ENCODE peak calls at places on chromosomes 1 and 21, in nine cellular contexts. One of them, this sample, is unnamed. For H3K36me3, the result is how much of the 10 kb centered on the place peaks cover.

GRCh38 chr1:100627018-100627716 is 89.2 kb downstream of the GPR88 start:
- DNase-seq in cardiac muscle cell: no peak
- DNase-seq in HCT116: no peak
- DNase-seq in right atrium auricular region: no peak
- DNase-seq in transverse colon: no peak
- DNase-seq in ovary: no peak
- DNase-seq in heart left ventricle: no peak
- DNase-seq in IMR-90: peak
- DNase-seq in uterus: no peak
- DNase-seq in this sample: no peak

GRCh38 chr1:226990133-226990716 is 50.1 kb downstream of the COQ8A start:
- DNase-seq in cardiac muscle cell: no peak
- DNase-seq in HCT116: no peak
- DNase-seq in right atrium auricular region: no peak
- DNase-seq in transverse colon: peak
- DNase-seq in ovary: no peak
- DNase-seq in heart left ventricle: no peak
- DNase-seq in IMR-90: no peak
- DNase-seq in uterus: no peak
- DNase-seq in this sample: no peak

GRCh38 chr1:55716610-55717009 is 501.4 kb upstream of the USP24 start:
- DNase-seq in cardiac muscle cell: no peak
- DNase-seq in HCT116: no peak
- DNase-seq in right atrium auricular region: no peak
- DNase-seq in transverse colon: no peak
- DNase-seq in ovary: no peak
- DNase-seq in heart left ventricle: no peak
- DNase-seq in IMR-90: peak
- DNase-seq in uterus: no peak
- DNase-seq in this sample: no peak

GRCh38 chr1:33060579-33061083 is 20.3 kb upstream of the AZIN2 start:
- DNase-seq in cardiac muscle cell: no peak
- DNase-seq in HCT116: no peak
- DNase-seq in right atrium auricular region: peak
- DNase-seq in transverse colon: no peak
- DNase-seq in ovary: no peak
- DNase-seq in heart left ventricle: peak
- DNase-seq in IMR-90: peak
- DNase-seq in uterus: no peak
- DNase-seq in this sample: no peak

GRCh38 chr1:225146478-225146877 is 217.0 kb downstream of the DNAH14 start:
- DNase-seq in cardiac muscle cell: no peak
- DNase-seq in HCT116: no peak
- DNase-seq in right atrium auricular region: no peak
- DNase-seq in transverse colon: no peak
- DNase-seq in ovary: no peak
- DNase-seq in heart left ventricle: no peak
- DNase-seq in IMR-90: no peak
- DNase-seq in uterus: no peak
- DNase-seq in this sample: no peak

GRCh38 chr1:32480003-32480402 is 15.1 kb downstream of the ZBTB8B start:
- DNase-seq in cardiac muscle cell: no peak
- DNase-seq in HCT116: no peak
- DNase-seq in right atrium auricular region: no peak
- DNase-seq in transverse colon: no peak
- DNase-seq in ovary: no peak
- DNase-seq in heart left ventricle: no peak
- DNase-seq in IMR-90: no peak
- DNase-seq in uterus: no peak
- DNase-seq in this sample: no peak

GRCh38 chr1:224411766-224412165 is 22.8 kb downstream of the WDR26 start:
- DNase-seq in cardiac muscle cell: no peak
- DNase-seq in HCT116: no peak
- DNase-seq in right atrium auricular region: no peak
- DNase-seq in transverse colon: no peak
- DNase-seq in ovary: no peak
- DNase-seq in heart left ventricle: no peak
- DNase-seq in IMR-90: peak
- DNase-seq in uterus: no peak
- DNase-seq in this sample: no peak

GRCh38 chr1:244802041-244802440 is 33.4 kb upstream of the COX20 start:
- DNase-seq in cardiac muscle cell: no peak
- DNase-seq in HCT116: no peak
- DNase-seq in right atrium auricular region: no peak
- DNase-seq in transverse colon: no peak
- DNase-seq in ovary: no peak
- DNase-seq in heart left ventricle: no peak
- DNase-seq in IMR-90: no peak
- DNase-seq in uterus: no peak
- DNase-seq in this sample: no peak

GRCh38 chr1:23202263-23202749 is 15.0 kb downstream of the HTR1D start:
- DNase-seq in cardiac muscle cell: no peak
- DNase-seq in HCT116: no peak
- DNase-seq in right atrium auricular region: no peak
- DNase-seq in transverse colon: no peak
- DNase-seq in ovary: no peak
- DNase-seq in heart left ventricle: no peak
- DNase-seq in IMR-90: peak
- DNase-seq in uterus: no peak
- DNase-seq in this sample: no peak

GRCh38 chr21:42063578-42064521 is 7.3 kb upstream of the UMODL1 start:
- DNase-seq in cardiac muscle cell: no peak
- DNase-seq in HCT116: no peak
- DNase-seq in right atrium auricular region: no peak
- DNase-seq in transverse colon: peak
- DNase-seq in ovary: no peak
- DNase-seq in heart left ventricle: peak
- DNase-seq in IMR-90: no peak
- DNase-seq in uterus: no peak
- DNase-seq in this sample: peak

GRCh38 chr1:109258481-109259466 is 9.4 kb downstream of the CELSR2 start:
- DNase-seq in cardiac muscle cell: no peak
- DNase-seq in HCT116: no peak
- DNase-seq in right atrium auricular region: no peak
- DNase-seq in transverse colon: no peak
- DNase-seq in ovary: no peak
- DNase-seq in heart left ventricle: no peak
- DNase-seq in IMR-90: no peak
- DNase-seq in uterus: no peak
- DNase-seq in this sample: no peak

GRCh38 chr1:169610858-169611257 is 19.1 kb downstream of the SELP start:
- DNase-seq in cardiac muscle cell: no peak
- DNase-seq in HCT116: no peak
- DNase-seq in right atrium auricular region: no peak
- DNase-seq in transverse colon: no peak
- DNase-seq in ovary: no peak
- DNase-seq in heart left ventricle: no peak
- DNase-seq in IMR-90: no peak
- DNase-seq in uterus: no peak
- DNase-seq in this sample: no peak

GRCh38 chr1:15104768-15105167 is 48.8 kb upstream of the TMEM51 start:
- DNase-seq in cardiac muscle cell: no peak
- DNase-seq in HCT116: no peak
- DNase-seq in right atrium auricular region: no peak
- DNase-seq in transverse colon: no peak
- DNase-seq in ovary: no peak
- DNase-seq in heart left ventricle: no peak
- DNase-seq in IMR-90: no peak
- DNase-seq in uterus: no peak
- DNase-seq in this sample: no peak

GRCh38 chr1:15571266-15571665 is 13.6 kb downstream of the AGMAT start:
- DNase-seq in cardiac muscle cell: no peak
- DNase-seq in HCT116: no peak
- DNase-seq in right atrium auricular region: no peak
- DNase-seq in transverse colon: no peak
- DNase-seq in ovary: no peak
- DNase-seq in heart left ventricle: no peak
- DNase-seq in IMR-90: no peak
- DNase-seq in uterus: no peak
- DNase-seq in this sample: no peak

GRCh38 chr21:35635261-35635660 is 425.1 kb downstream of the SETD4 start:
- DNase-seq in cardiac muscle cell: no peak
- DNase-seq in HCT116: no peak
- DNase-seq in right atrium auricular region: no peak
- DNase-seq in transverse colon: no peak
- DNase-seq in ovary: no peak
- DNase-seq in heart left ventricle: no peak
- DNase-seq in IMR-90: peak
- DNase-seq in uterus: no peak
- DNase-seq in this sample: no peak

GRCh38 chr1:81388435-81388834 is 412.3 kb upstream of the ADGRL2 start:
- DNase-seq in cardiac muscle cell: peak
- DNase-seq in HCT116: no peak
- DNase-seq in right atrium auricular region: no peak
- DNase-seq in transverse colon: no peak
- DNase-seq in ovary: no peak
- DNase-seq in heart left ventricle: no peak
- DNase-seq in IMR-90: no peak
- DNase-seq in uterus: no peak
- DNase-seq in this sample: no peak

GRCh38 chr1:33410091-33410701 is 20.7 kb downstream of the PHC2 start:
- DNase-seq in cardiac muscle cell: no peak
- DNase-seq in HCT116: no peak
- DNase-seq in right atrium auricular region: no peak
- DNase-seq in transverse colon: no peak
- DNase-seq in ovary: no peak
- DNase-seq in heart left ventricle: no peak
- DNase-seq in IMR-90: peak
- DNase-seq in uterus: no peak
- DNase-seq in this sample: no peak

GRCh38 chr1:162676087-162676486 is 43.8 kb downstream of the DDR2 start:
- DNase-seq in cardiac muscle cell: no peak
- DNase-seq in HCT116: no peak
- DNase-seq in right atrium auricular region: no peak
- DNase-seq in transverse colon: no peak
- DNase-seq in ovary: peak
- DNase-seq in heart left ventricle: no peak
- DNase-seq in IMR-90: peak
- DNase-seq in uterus: peak
- DNase-seq in this sample: peak

GRCh38 chr1:6634278-6635052 is 9.8 kb downstream of the THAP3 start:
- DNase-seq in cardiac muscle cell: peak
- DNase-seq in HCT116: no peak
- DNase-seq in right atrium auricular region: no peak
- DNase-seq in transverse colon: peak
- DNase-seq in ovary: peak
- DNase-seq in heart left ventricle: peak
- DNase-seq in IMR-90: peak
- DNase-seq in uterus: peak
- DNase-seq in this sample: peak

GRCh38 chr1:20443703-20444587 is 42.1 kb downstream of the CAMK2N1 start:
- DNase-seq in cardiac muscle cell: no peak
- DNase-seq in HCT116: no peak
- DNase-seq in right atrium auricular region: no peak
- DNase-seq in transverse colon: no peak
- DNase-seq in ovary: no peak
- DNase-seq in heart left ventricle: no peak
- DNase-seq in IMR-90: no peak
- DNase-seq in uterus: no peak
- DNase-seq in this sample: no peak
- H3K27ac ChIP-seq in cardiac muscle cell: no peak
- H3K27ac ChIP-seq in HCT116: no peak
- H3K27ac ChIP-seq in right atrium auricular region: no peak
- H3K27ac ChIP-seq in transverse colon: no peak
- H3K27ac ChIP-seq in ovary: no peak
- H3K27ac ChIP-seq in heart left ventricle: no peak
- H3K27ac ChIP-seq in IMR-90: no peak
- H3K27ac ChIP-seq in uterus: no peak
- H3K27ac ChIP-seq in this sample: no peak

GRCh38 chr1:7679873-7680790 is 91.0 kb upstream of the VAMP3 start:
- DNase-seq in cardiac muscle cell: peak
- DNase-seq in HCT116: no peak
- DNase-seq in right atrium auricular region: no peak
- DNase-seq in transverse colon: peak
- DNase-seq in ovary: peak
- DNase-seq in heart left ventricle: peak
- DNase-seq in IMR-90: peak
- DNase-seq in uterus: peak
- DNase-seq in this sample: peak
- H3K4me3 ChIP-seq in cardiac muscle cell: peak
- H3K4me3 ChIP-seq in HCT116: peak
- H3K4me3 ChIP-seq in right atrium auricular region: peak
- H3K4me3 ChIP-seq in transverse colon: peak
- H3K4me3 ChIP-seq in ovary: peak
- H3K4me3 ChIP-seq in heart left ventricle: peak
- H3K4me3 ChIP-seq in IMR-90: peak
- H3K4me3 ChIP-seq in uterus: peak
- H3K4me3 ChIP-seq in this sample: peak

GRCh38 chr1:228721407-228721806 is 13.9 kb upstream of the RHOU start:
- DNase-seq in cardiac muscle cell: no peak
- DNase-seq in HCT116: no peak
- DNase-seq in right atrium auricular region: no peak
- DNase-seq in transverse colon: peak
- DNase-seq in ovary: no peak
- DNase-seq in heart left ventricle: no peak
- DNase-seq in IMR-90: no peak
- DNase-seq in uterus: no peak
- DNase-seq in this sample: peak

GRCh38 chr1:228723921-228724320 is 11.4 kb upstream of the RHOU start:
- DNase-seq in cardiac muscle cell: no peak
- DNase-seq in HCT116: no peak
- DNase-seq in right atrium auricular region: no peak
- DNase-seq in transverse colon: no peak
- DNase-seq in ovary: no peak
- DNase-seq in heart left ventricle: no peak
- DNase-seq in IMR-90: no peak
- DNase-seq in uterus: no peak
- DNase-seq in this sample: no peak

GRCh38 chr1:228727682-228728171 is 7.6 kb upstream of the RHOU start:
- DNase-seq in cardiac muscle cell: no peak
- DNase-seq in HCT116: no peak
- DNase-seq in right atrium auricular region: no peak
- DNase-seq in transverse colon: no peak
- DNase-seq in ovary: no peak
- DNase-seq in heart left ventricle: no peak
- DNase-seq in IMR-90: no peak
- DNase-seq in uterus: peak
- DNase-seq in this sample: no peak

GRCh38 chr1:228723287-228723686 is 12.0 kb upstream of the RHOU start:
- DNase-seq in cardiac muscle cell: no peak
- DNase-seq in HCT116: no peak
- DNase-seq in right atrium auricular region: no peak
- DNase-seq in transverse colon: no peak
- DNase-seq in ovary: no peak
- DNase-seq in heart left ventricle: no peak
- DNase-seq in IMR-90: no peak
- DNase-seq in uterus: no peak
- DNase-seq in this sample: no peak

GRCh38 chr1:228725178-228725577 is 10.1 kb upstream of the RHOU start:
- DNase-seq in cardiac muscle cell: no peak
- DNase-seq in HCT116: no peak
- DNase-seq in right atrium auricular region: no peak
- DNase-seq in transverse colon: no peak
- DNase-seq in ovary: no peak
- DNase-seq in heart left ventricle: no peak
- DNase-seq in IMR-90: no peak
- DNase-seq in uterus: peak
- DNase-seq in this sample: no peak
- H3K36me3 ChIP-seq in cardiac muscle cell: under half
- H3K36me3 ChIP-seq in HCT116: under half
- H3K36me3 ChIP-seq in right atrium auricular region: under half
- H3K36me3 ChIP-seq in transverse colon: under half
- H3K36me3 ChIP-seq in ovary: under half
- H3K36me3 ChIP-seq in heart left ventricle: under half
- H3K36me3 ChIP-seq in IMR-90: under half
- H3K36me3 ChIP-seq in uterus: under half
- H3K36me3 ChIP-seq in this sample: under half

GRCh38 chr21:29658934-29659203 is 280.9 kb downstream of the GRIK1 start:
- DNase-seq in cardiac muscle cell: no peak
- DNase-seq in HCT116: no peak
- DNase-seq in right atrium auricular region: no peak
- DNase-seq in transverse colon: no peak
- DNase-seq in ovary: no peak
- DNase-seq in heart left ventricle: no peak
- DNase-seq in IMR-90: no peak
- DNase-seq in uterus: no peak
- DNase-seq in this sample: no peak
- H3K27ac ChIP-seq in cardiac muscle cell: no peak
- H3K27ac ChIP-seq in HCT116: no peak
- H3K27ac ChIP-seq in right atrium auricular region: no peak
- H3K27ac ChIP-seq in transverse colon: no peak
- H3K27ac ChIP-seq in ovary: no peak
- H3K27ac ChIP-seq in heart left ventricle: no peak
- H3K27ac ChIP-seq in IMR-90: no peak
- H3K27ac ChIP-seq in uterus: no peak
- H3K27ac ChIP-seq in this sample: no peak